ENCODE peak calls at places on chromosomes 7 and 10, in ten cellular contexts. A is transverse colon, N is breast epithelium, T is HCT116, G is prostate gland, B is sigmoid colon, E is GM12878, O is stomach, S is vagina, L is upper lobe of left lung. H is an unnamed sample. For H3K4me1, the result is how much of the 10 kb centered on the place peaks cover.

GRCh38 chr10:86255405-86256251 is 111.0 kb downstream of the GRID1 start:
- DNase-seq in S (peak), N (no peak), A (no peak), O (no peak), L (peak), B (no peak), T (no peak), E (no peak), G (no peak), H (peak)

GRCh38 chr10:42975005-42975493 is 101.8 kb upstream of the RET start:
- DNase-seq in S (no peak), G (no peak), T (no peak), N (no peak), B (peak), L (peak), O (peak), A (no peak), E (no peak), H (peak)

GRCh38 chr7:98357751-98358161 is 43.1 kb downstream of the BAIAP2L1 start:
- DNase-seq in G (no peak), B (no peak), O (no peak), L (peak), A (peak), N (no peak), S (no peak), T (no peak), E (no peak), H (peak)

GRCh38 chr7:68186072-68186471 is 1189.4 kb downstream of the TYW1 start:
- DNase-seq in N (no peak), O (no peak), A (no peak), T (no peak), S (no peak), B (no peak), L (no peak), E (no peak), G (no peak), H (no peak)

GRCh38 chr10:123997486-123998196 is 95.8 kb downstream of the CHST15 start:
- DNase-seq in E (peak), N (peak), B (peak), L (peak), A (no peak), T (no peak), G (no peak), O (no peak), S (peak), H (peak)

GRCh38 chr10:96305019-96305418 is 785 bp downstream of the DNTT start:
- DNase-seq in L (no peak), S (peak), O (no peak), E (no peak), T (no peak), A (no peak), B (no peak), G (no peak), N (no peak), H (no peak)

GRCh38 chr10:12448340-12448728 is 99.0 kb downstream of the CAMK1D start:
- DNase-seq in B (no peak), E (no peak), S (no peak), G (no peak), A (no peak), O (no peak), N (no peak), T (no peak), L (no peak), H (no peak)

GRCh38 chr10:103171278-103171677 is 21.8 kb downstream of the NT5C2 start:
- DNase-seq in L (no peak), S (no peak), A (no peak), N (no peak), B (no peak), G (no peak), T (no peak), O (no peak), E (no peak), H (no peak)

GRCh38 chr7:51069411-51070083 is 247.1 kb downstream of the COBL start:
- DNase-seq in N (peak), S (no peak), T (no peak), L (no peak), A (no peak), G (peak), E (no peak), O (no peak), B (no peak), H (no peak)

GRCh38 chr10:75405201-75406143 is 3.9 kb upstream of the ZNF503 start:
- DNase-seq in O (peak), B (no peak), S (no peak), A (peak), N (peak), G (peak), E (no peak), T (no peak), L (peak), H (no peak)

GRCh38 chr7:2488272-2488645 is 12.1 kb upstream of the GRIFIN start:
- DNase-seq in B (no peak), S (no peak), N (no peak), E (no peak), G (no peak), L (no peak), T (no peak), A (no peak), O (no peak), H (peak)

GRCh38 chr10:61376908-61377368 is 76.2 kb downstream of the TMEM26 start:
- DNase-seq in B (no peak), T (no peak), G (no peak), N (no peak), A (no peak), O (no peak), S (no peak), L (no peak), E (no peak), H (peak)

GRCh38 chr7:79984210-79984609 is 150.4 kb upstream of the GNAI1 start:
- DNase-seq in S (no peak), E (no peak), B (no peak), O (no peak), N (no peak), T (no peak), A (no peak), L (no peak), G (no peak), H (no peak)

GRCh38 chr7:102036958-102037357 is 219.5 kb downstream of the CUX1 start:
- DNase-seq in G (no peak), B (peak), L (no peak), S (no peak), A (no peak), N (no peak), E (no peak), T (no peak), O (no peak), H (peak)

GRCh38 chr7:155665957-155666287 is 21.5 kb downstream of the RBM33 start:
- DNase-seq in T (no peak), O (no peak), N (no peak), A (no peak), L (no peak), S (no peak), G (no peak), E (no peak), B (no peak), H (no peak)

DNA sequence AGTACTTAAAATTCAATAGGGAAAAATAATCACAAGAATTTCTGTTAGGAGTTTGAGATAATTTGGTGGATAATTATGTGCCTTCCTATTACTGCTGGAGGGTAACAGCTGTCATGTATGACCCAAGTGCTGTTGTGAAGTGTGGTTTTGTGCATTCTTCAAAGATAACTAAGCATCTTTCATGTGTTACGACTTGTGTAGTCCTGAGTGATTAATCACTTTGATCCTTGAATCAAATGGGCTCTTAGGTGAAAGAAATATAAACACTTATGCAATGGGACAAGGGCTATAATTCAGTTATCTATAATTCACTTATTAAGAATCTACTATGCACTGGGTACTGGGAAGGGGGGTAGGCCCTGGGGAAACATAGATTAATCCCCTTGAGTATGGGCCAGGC is 89.0 kb downstream of the CH25H start:
- DNase-seq in G (no peak), O (no peak), N (no peak), L (no peak), T (peak), A (no peak), E (no peak), S (no peak), B (no peak), H (no peak)
- TF ChIP-seq POLR2AphosphoS5 in G (no peak), O (no peak), N (no peak), L (no peak), T (no peak), A (no peak), E (no peak), S (no peak), B (no peak), H (no peak)

DNA sequence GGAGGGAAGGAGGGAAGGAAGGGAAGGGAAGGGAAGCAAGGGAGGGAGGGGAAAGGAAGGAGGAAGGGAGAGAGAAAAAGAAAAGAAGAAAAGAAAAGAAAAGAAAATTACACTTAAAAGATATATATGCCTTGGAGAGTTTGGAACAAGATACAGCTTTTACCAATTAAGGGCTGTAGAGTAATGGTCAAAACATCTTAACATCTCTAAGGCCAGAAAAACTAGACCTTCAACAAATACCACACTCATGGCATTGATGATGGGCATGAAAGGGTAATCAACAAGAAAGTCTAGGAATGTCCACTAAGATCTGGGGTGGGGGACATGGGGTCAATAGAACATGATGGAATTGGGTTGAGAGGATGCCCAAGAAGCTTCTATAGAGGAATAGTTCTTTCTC is 74.5 kb downstream of the CREB3L2 start:
- DNase-seq in A (no peak), T (no peak), L (no peak), E (no peak), S (no peak), N (no peak), G (no peak), O (no peak), B (no peak), H (no peak)
- H3K4me1 ChIP-seq in A (under half), T (under half), L (under half), E (under half), S (under half), N (under half), G (under half), O (under half), B (under half), H (under half)

GRCh38 chr7:107860241-107860961 is 30.6 kb upstream of the DLD start:
- DNase-seq in T (no peak), S (no peak), G (peak), A (peak), B (no peak), O (no peak), N (no peak), E (no peak), L (no peak), H (no peak)

GRCh38 chr7:107867858-107868466 is 23.0 kb upstream of the DLD start:
- DNase-seq in A (no peak), L (no peak), N (no peak), O (no peak), B (no peak), G (no peak), T (no peak), E (no peak), S (no peak), H (no peak)

GRCh38 chr7:107860981-107861652 is 29.9 kb upstream of the DLD start:
- DNase-seq in G (no peak), S (no peak), B (no peak), T (no peak), N (peak), L (no peak), O (no peak), E (no peak), A (peak), H (no peak)

GRCh38 chr7:107870427-107871000 is 20.5 kb upstream of the DLD start:
- DNase-seq in B (no peak), A (no peak), N (no peak), O (no peak), G (no peak), T (no peak), S (no peak), E (no peak), L (no peak), H (no peak)

GRCh38 chr7:107865956-107866775 is 24.8 kb upstream of the DLD start:
- DNase-seq in E (no peak), L (no peak), G (no peak), B (no peak), A (no peak), O (no peak), N (no peak), T (no peak), S (no peak), H (no peak)
- TF ChIP-seq POLR2AphosphoS5 in E (no peak), L (no peak), G (no peak), B (no peak), A (no peak), O (no peak), N (no peak), T (no peak), S (no peak), H (no peak)

DNA sequence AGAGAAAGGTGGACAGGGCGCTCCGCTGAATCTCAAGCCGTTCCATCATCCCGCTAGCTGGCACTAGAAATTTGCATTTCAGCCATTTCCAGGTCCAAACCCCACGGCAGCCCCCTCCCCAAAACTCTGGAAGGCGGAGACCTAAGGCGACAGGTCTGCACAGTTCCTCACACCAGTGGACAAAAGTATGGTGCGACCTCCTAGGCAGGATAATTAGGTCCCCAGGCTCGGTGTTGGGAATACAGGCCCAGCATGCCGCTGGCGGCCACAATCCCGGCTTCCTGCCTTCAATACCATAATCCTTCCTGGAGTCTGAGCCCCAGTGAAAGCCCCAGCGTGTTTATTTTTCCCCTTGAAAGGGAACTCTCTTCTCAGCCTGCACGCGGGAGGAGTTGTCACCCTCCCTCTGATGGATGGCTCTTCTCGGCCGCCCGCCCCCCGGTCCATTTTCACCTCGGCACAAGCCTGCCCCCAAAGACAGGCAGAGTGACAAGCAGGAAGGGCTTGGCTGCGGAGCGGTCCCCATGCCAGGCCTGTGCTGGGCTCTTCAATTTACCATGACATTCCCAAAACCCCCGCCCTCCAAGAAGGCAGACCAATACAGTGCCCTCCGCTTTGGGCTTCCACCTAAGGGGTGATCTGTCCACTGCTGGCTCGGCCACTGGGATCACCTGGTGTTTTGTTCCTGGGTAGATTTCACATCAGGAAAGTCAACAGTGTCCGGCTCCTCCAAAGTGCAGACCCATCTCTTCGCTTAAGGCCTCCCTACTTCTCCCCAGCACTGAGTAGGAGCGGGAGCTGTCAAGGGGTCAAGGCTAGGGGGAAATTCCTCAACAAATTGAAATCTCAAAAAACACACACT is 2.2 kb downstream of the FGFR2 start:
- DNase-seq in O (no peak), N (no peak), S (no peak), G (peak), A (no peak), T (no peak), E (no peak), L (no peak), B (peak), H (no peak)
- H3K4me1 ChIP-seq in O (under half), N (under half), S (under half), G (under half), A (under half), T (under half), E (under half), L (under half), B (under half), H (under half)

GRCh38 chr10:5608608-5609270 is 57.7 kb downstream of the ASB13 start:
- DNase-seq in O (no peak), G (no peak), S (no peak), E (no peak), N (no peak), B (no peak), L (no peak), T (no peak), A (no peak), H (no peak)
- TF ChIP-seq POLR2AphosphoS5 in O (no peak), G (no peak), S (no peak), E (no peak), N (no peak), B (no peak), L (no peak), T (no peak), A (no peak), H (no peak)

GRCh38 chr10:25068152-25069058 is 52.0 kb downstream of the THNSL1 start:
- DNase-seq in N (no peak), G (no peak), B (no peak), O (no peak), T (no peak), S (no peak), E (no peak), A (no peak), L (no peak), H (no peak)

GRCh38 chr10:25065761-25066476 is 49.5 kb downstream of the THNSL1 start:
- DNase-seq in O (no peak), A (no peak), S (no peak), G (no peak), N (no peak), L (no peak), B (no peak), T (no peak), E (no peak), H (no peak)

GRCh38 chr10:25075825-25076224 is 59.4 kb downstream of the THNSL1 start:
- DNase-seq in O (no peak), B (no peak), L (no peak), A (no peak), E (no peak), N (no peak), G (no peak), T (no peak), S (no peak), H (no peak)

GRCh38 chr10:25072786-25073185 is 56.4 kb downstream of the THNSL1 start:
- DNase-seq in S (no peak), G (no peak), E (no peak), T (no peak), O (no peak), B (no peak), L (no peak), A (no peak), N (no peak), H (no peak)

GRCh38 chr10:25071227-25071626 is 54.8 kb downstream of the THNSL1 start:
- DNase-seq in N (no peak), B (no peak), E (no peak), L (no peak), G (no peak), T (no peak), A (no peak), O (no peak), S (no peak), H (no peak)
- H3K4me1 ChIP-seq in N (under half), B (under half), E (under half), L (under half), G (under half), T (under half), A (under half), O (under half), S (under half), H (under half)

H was measured in spleen.